ENCODE peak calls at places on chromosomes 11 and 22, in five cellular contexts. A is RWPE2, R is A549, K is GM12878, G is omental fat pad. N is an unnamed sample.

GRCh38 chr11:76236092-76237026 is 30.1 kb upstream of the WNT11 start:
- ATAC-seq in G (peak), K (peak), A (peak), R (peak), N (peak)

GRCh38 chr11:62889484-62890437 is 9.1 kb downstream of the SLC3A2 start:
- ATAC-seq in R (peak), G (peak), A (peak), K (peak), N (peak)

GRCh38 chr11:43278302-43278956 is 33.4 kb upstream of the API5 start:
- ATAC-seq in R (peak), A (peak), K (peak), G (no peak), N (no peak)

GRCh38 chr11:104973616-104974015 is 5.2 kb upstream of the CASP4 start:
- ATAC-seq in G (no peak), R (no peak), A (no peak), K (no peak), N (no peak)

GRCh38 chr11:34501962-34502361 is 11.6 kb downstream of the ELF5 start:
- ATAC-seq in R (no peak), A (no peak), K (no peak), G (no peak), N (no peak)

GRCh38 chr11:128467610-128468041 is 119.7 kb downstream of the ETS1 start:
- ATAC-seq in A (peak), R (peak), K (no peak), G (no peak), N (no peak)

GRCh38 chr11:130554241-130555055 is 106.0 kb downstream of the ADAMTS15 start:
- ATAC-seq in K (no peak), R (no peak), G (no peak), A (peak), N (peak)

GRCh38 chr22:40595497-40596234 is 40.9 kb downstream of the MRTFA start:
- ATAC-seq in K (no peak), G (no peak), A (no peak), R (no peak), N (no peak)

GRCh38 chr11:11969380-11970215 is 38.8 kb downstream of the DKK3 start:
- ATAC-seq in A (no peak), R (no peak), G (no peak), K (no peak), N (no peak)

GRCh38 chr11:126112547-126112946 is 49.9 kb upstream of the CDON start:
- ATAC-seq in K (no peak), G (no peak), A (no peak), R (no peak), N (no peak)

N was measured in esophagus mucosa.